ENCODE peak calls at places on chromosomes 11 and 22, in nine cellular contexts. F is Panc1; V is Calu3; B is HCT116; Y is NCI-H1092; I is naive thymus-derived CD4-positive, alpha-beta T cell; W is activated CD4-positive, CD25-positive, alpha-beta regulatory T cell treated with anti-CD3 and anti-CD28 coated beads, Interleukin-2, amount 50 U/mL, for 16 hours; N is GM12865; E is retina. D is an unnamed sample.

GRCh38 chr11:117819096-117820040 is 5.2 kb downstream of the FXYD2 start:
- DNase-seq in V (peak), W (no peak), F (no peak), B (peak), Y (peak), N (peak), E (peak), I (no peak), D (peak)

GRCh38 chr11:127492025-127492424 is 491.5 kb upstream of the KIRREL3 start:
- DNase-seq in W (no peak), Y (no peak), E (no peak), N (no peak), F (no peak), V (no peak), B (no peak), I (no peak), D (no peak)

GRCh38 chr11:1281326-1281973 is 28.0 kb downstream of the TOLLIP start:
- DNase-seq in W (no peak), I (no peak), E (no peak), Y (no peak), B (no peak), F (no peak), V (no peak), N (no peak), D (no peak)

GRCh38 chr11:71255323-71255722 is 2.9 kb upstream of the SHANK2 start:
- DNase-seq in W (no peak), N (no peak), Y (no peak), V (no peak), F (no peak), E (peak), B (no peak), I (no peak), D (no peak)

GRCh38 chr11:80669620-80670019 is 1228.8 kb upstream of the TENM4 start:
- DNase-seq in V (no peak), W (no peak), B (no peak), I (no peak), E (no peak), Y (no peak), N (no peak), F (no peak), D (no peak)

GRCh38 chr11:47179655-47179991 is 2.9 kb upstream of the ARFGAP2 start:
- DNase-seq in Y (peak), E (peak), I (no peak), F (no peak), N (peak), B (no peak), V (peak), W (no peak), D (peak)

GRCh38 chr11:34234086-34234740 is 123.6 kb downstream of the ABTB2 start:
- DNase-seq in E (no peak), Y (no peak), I (peak), W (peak), F (no peak), V (peak), N (peak), B (peak), D (no peak)

GRCh38 chr22:38176170-38176741 is 5.4 kb downstream of the PLA2G6 start:
- DNase-seq in N (peak), F (no peak), I (no peak), V (peak), E (no peak), B (no peak), W (no peak), Y (no peak), D (no peak)

GRCh38 chr22:50039669-50040458 is 18.2 kb downstream of the TTLL8 start:
- DNase-seq in W (no peak), I (no peak), B (no peak), N (no peak), F (no peak), Y (no peak), V (no peak), E (no peak), D (no peak)

GRCh38 chr11:97732011-97732632 is 1288.6 kb upstream of the CNTN5 start:
- DNase-seq in I (no peak), B (no peak), N (no peak), V (no peak), W (no peak), F (no peak), Y (no peak), E (no peak), D (no peak)

GRCh38 chr22:46010177-46010867 is 33.4 kb upstream of the WNT7B start:
- DNase-seq in E (no peak), N (no peak), W (no peak), I (no peak), V (no peak), B (no peak), F (no peak), Y (no peak), D (no peak)

GRCh38 chr11:73956876-73957653 is 6.2 kb downstream of the DNAJB13 start:
- DNase-seq in F (no peak), N (no peak), B (no peak), I (no peak), V (no peak), E (peak), Y (no peak), W (no peak), D (no peak)

GRCh38 chr11:19890308-19890707 is 177.7 kb downstream of the NAV2 start:
- DNase-seq in W (no peak), N (no peak), V (no peak), I (no peak), Y (no peak), B (no peak), E (no peak), F (no peak), D (no peak)

GRCh38 chr11:57251491-57252104 is 14.5 kb upstream of the APLNR start:
- DNase-seq in E (no peak), N (no peak), W (no peak), Y (no peak), F (no peak), V (no peak), B (no peak), I (no peak), D (no peak)

GRCh38 chr11:74710291-74710938 is 20.8 kb downstream of the CHRDL2 start:
- DNase-seq in Y (no peak), I (no peak), V (no peak), N (no peak), F (no peak), E (no peak), B (no peak), W (no peak), D (no peak)

GRCh38 chr22:31828739-31829138 is 74.9 kb downstream of the DEPDC5 start:
- DNase-seq in N (peak), I (no peak), W (no peak), B (no peak), E (no peak), Y (no peak), V (no peak), F (no peak), D (no peak)

GRCh38 chr11:93517611-93518010 is 25.6 kb downstream of the SMCO4 start:
- DNase-seq in B (no peak), F (no peak), I (no peak), V (no peak), Y (no peak), N (no peak), E (no peak), W (no peak), D (no peak)

GRCh38 chr11:34840736-34841386 is 75.3 kb downstream of the APIP start:
- DNase-seq in N (peak), I (no peak), Y (no peak), W (no peak), V (peak), E (no peak), B (peak), F (peak), D (no peak)

GRCh38 chr11:94649254-94649653 is 82.1 kb downstream of the PIWIL4 start:
- DNase-seq in N (no peak), W (no peak), I (no peak), F (no peak), V (no peak), Y (no peak), E (no peak), B (no peak), D (no peak)

GRCh38 chr11:77457340-77457739 is 16.6 kb downstream of the PAK1 start:
- DNase-seq in F (no peak), W (no peak), E (peak), Y (no peak), I (no peak), B (no peak), N (no peak), V (no peak), D (no peak)

GRCh38 chr11:123292647-123293046 is 97.6 kb upstream of the CLMP start:
- DNase-seq in E (no peak), Y (no peak), B (no peak), V (no peak), N (no peak), W (no peak), F (no peak), I (no peak), D (no peak)

GRCh38 chr22:48035897-48036296 is 1273.4 kb downstream of the TBC1D22A start:
- DNase-seq in W (no peak), V (no peak), I (no peak), F (no peak), Y (no peak), B (no peak), N (no peak), E (no peak), D (no peak)

GRCh38 chr22:19810381-19811141 is 44.1 kb downstream of the GNB1L start:
- DNase-seq in F (no peak), I (no peak), E (no peak), Y (no peak), W (no peak), N (no peak), V (no peak), B (no peak), D (no peak)

GRCh38 chr11:77345621-77346020 is 44.1 kb upstream of the GDPD4 start:
- DNase-seq in V (no peak), I (no peak), E (no peak), B (no peak), W (no peak), F (no peak), Y (no peak), N (no peak), D (no peak)

GRCh38 chr11:74932169-74932568 is 16.7 kb downstream of the XRRA1 start:
- DNase-seq in V (no peak), B (no peak), N (no peak), F (no peak), W (no peak), Y (no peak), E (no peak), I (no peak), D (no peak)

D was measured in progenitor cell of endocrine pancreas.